ENCODE peak calls at places on chromosomes 16 and 17, in four cellular contexts. One of them, this sample, is unnamed.

GRCh38 chr16:69833357-69833781 is 71.2 kb downstream of the WWP2 start:
- DNase-seq in mesendoderm: no peak
- DNase-seq in H9: no peak
- DNase-seq in H1: no peak
- DNase-seq in this sample: peak; percentile 51

GRCh38 chr16:49921791-49922456 is 66.0 kb upstream of the ZNF423 start:
- DNase-seq in mesendoderm: peak; percentile 89
- DNase-seq in H9: peak; percentile 89
- DNase-seq in H1: peak; percentile 87
- DNase-seq in this sample: peak; percentile 17

GRCh38 chr16:63337264-63337663 is 1301.0 kb upstream of the CDH8 start:
- DNase-seq in mesendoderm: no peak
- DNase-seq in H9: no peak
- DNase-seq in H1: no peak
- DNase-seq in this sample: no peak

GRCh38 chr16:30941600-30942420 is 7.1 kb upstream of the ORAI3 start:
- DNase-seq in mesendoderm: peak; percentile 79
- DNase-seq in H9: peak; percentile 90
- DNase-seq in H1: peak; percentile 87
- DNase-seq in this sample: peak; percentile 58

GRCh38 chr16:48478418-48478817 is 93.2 kb upstream of the SIAH1 start:
- DNase-seq in mesendoderm: peak; percentile 92
- DNase-seq in H9: no peak
- DNase-seq in H1: no peak
- DNase-seq in this sample: no peak

GRCh38 chr17:751269-752001 is 629 bp downstream of the GEMIN4 start:
- DNase-seq in mesendoderm: no peak
- DNase-seq in H9: no peak
- DNase-seq in H1: peak; percentile 54
- DNase-seq in this sample: peak; percentile 45

GRCh38 chr17:62704381-62704971 is 77.0 kb downstream of the MRC2 start:
- DNase-seq in mesendoderm: peak; percentile 70
- DNase-seq in H9: peak; percentile 79
- DNase-seq in H1: peak; percentile 77
- DNase-seq in this sample: peak; percentile 35

GRCh38 chr17:79955961-79956735 is 79.5 kb downstream of the TBC1D16 start:
- DNase-seq in mesendoderm: no peak
- DNase-seq in H9: peak; percentile 37
- DNase-seq in H1: no peak
- DNase-seq in this sample: no peak

GRCh38 chr16:22250522-22250921 is 44.4 kb downstream of the EEF2K start:
- DNase-seq in mesendoderm: no peak
- DNase-seq in H9: no peak
- DNase-seq in H1: no peak
- DNase-seq in this sample: no peak

GRCh38 chr16:21599994-21600773 is 807 bp downstream of the METTL9 start:
- DNase-seq in mesendoderm: peak; percentile 28
- DNase-seq in H9: peak; percentile 33
- DNase-seq in H1: no peak
- DNase-seq in this sample: peak; percentile 46

GRCh38 chr16:84058211-84058610 is 15.6 kb upstream of the SLC38A8 start:
- DNase-seq in mesendoderm: no peak
- DNase-seq in H9: no peak
- DNase-seq in H1: no peak
- DNase-seq in this sample: no peak

GRCh38 chr17:37485938-37486570 is 3.6 kb upstream of the DUSP14 start:
- DNase-seq in mesendoderm: no peak
- DNase-seq in H9: no peak
- DNase-seq in H1: no peak
- DNase-seq in this sample: no peak

GRCh38 chr17:46061435-46061834 is 62.4 kb downstream of the STH start:
- DNase-seq in mesendoderm: peak; percentile 56
- DNase-seq in H9: no peak
- DNase-seq in H1: no peak
- DNase-seq in this sample: no peak

GRCh38 chr16:14452066-14452465 is 178.0 kb downstream of the PARN start:
- DNase-seq in mesendoderm: no peak
- DNase-seq in H9: no peak
- DNase-seq in H1: no peak
- DNase-seq in this sample: peak; percentile 55

GRCh38 chr17:81052199-81052997 is 17.4 kb downstream of the BAIAP2 start:
- DNase-seq in mesendoderm: no peak
- DNase-seq in H9: peak; percentile 51
- DNase-seq in H1: no peak
- DNase-seq in this sample: no peak

GRCh38 chr17:1384881-1385280 is 15.1 kb downstream of the YWHAE start:
- DNase-seq in mesendoderm: no peak
- DNase-seq in H9: no peak
- DNase-seq in H1: no peak
- DNase-seq in this sample: no peak

GRCh38 chr17:17702370-17702769 is 21.1 kb downstream of the RAI1 start:
- DNase-seq in mesendoderm: no peak
- DNase-seq in H9: no peak
- DNase-seq in H1: no peak
- DNase-seq in this sample: no peak

GRCh38 chr16:65494080-65494479 is 372.2 kb upstream of the CDH11 start:
- DNase-seq in mesendoderm: peak; percentile 35
- DNase-seq in H9: no peak
- DNase-seq in H1: no peak
- DNase-seq in this sample: no peak

GRCh38 chr17:64216030-64216384 is 47.1 kb downstream of the TEX2 start:
- DNase-seq in mesendoderm: no peak
- DNase-seq in H9: no peak
- DNase-seq in H1: no peak
- DNase-seq in this sample: peak; percentile 69

GRCh38 chr17:59652119-59652518 is 32.4 kb downstream of the CLTC start:
- DNase-seq in mesendoderm: no peak
- DNase-seq in H9: no peak
- DNase-seq in H1: no peak
- DNase-seq in this sample: peak; percentile 88

GRCh38 chr17:62105861-62106260 is 40.8 kb upstream of the MED13 start:
- DNase-seq in mesendoderm: no peak
- DNase-seq in H9: no peak
- DNase-seq in H1: no peak
- DNase-seq in this sample: no peak

GRCh38 chr17:5821813-5822212 is 237.5 kb upstream of the NLRP1 start:
- DNase-seq in mesendoderm: no peak
- DNase-seq in H9: peak; percentile 11
- DNase-seq in H1: no peak
- DNase-seq in this sample: no peak

GRCh38 chr17:5819396-5819795 is 235.1 kb upstream of the NLRP1 start:
- DNase-seq in mesendoderm: no peak
- DNase-seq in H9: peak; percentile 18
- DNase-seq in H1: no peak
- DNase-seq in this sample: no peak

GRCh38 chr17:5821057-5821456 is 236.7 kb upstream of the NLRP1 start:
- DNase-seq in mesendoderm: peak; percentile 81
- DNase-seq in H9: peak; percentile 26
- DNase-seq in H1: peak; percentile 14
- DNase-seq in this sample: peak; percentile 29

GRCh38 chr17:5817475-5818395 is 233.4 kb upstream of the NLRP1 start:
- DNase-seq in mesendoderm: no peak
- DNase-seq in H9: peak; percentile 18
- DNase-seq in H1: no peak
- DNase-seq in this sample: no peak

GRCh38 chr17:5819921-5820685 is 235.8 kb upstream of the NLRP1 start:
- DNase-seq in mesendoderm: no peak
- DNase-seq in H9: peak; percentile 24
- DNase-seq in H1: no peak
- DNase-seq in this sample: no peak
- H4K8ac ChIP-seq in mesendoderm: no peak overlapping the region
- H4K8ac ChIP-seq in H9: no peak overlapping the region
- H4K8ac ChIP-seq in H1: no peak overlapping the region
- H4K8ac ChIP-seq in this sample: no peak overlapping the region

GRCh38 chr17:49439673-49440571 is 25.2 kb upstream of the PHB1 start:
- DNase-seq in mesendoderm: no peak
- DNase-seq in H9: peak; percentile 26
- DNase-seq in H1: peak; percentile 32
- DNase-seq in this sample: peak; percentile 37
- H4K5ac ChIP-seq in mesendoderm: no peak overlapping the region
- H4K5ac ChIP-seq in H9: no peak overlapping the region
- H4K5ac ChIP-seq in H1: no peak overlapping the region
- H4K5ac ChIP-seq in this sample: no peak overlapping the region

DNA sequence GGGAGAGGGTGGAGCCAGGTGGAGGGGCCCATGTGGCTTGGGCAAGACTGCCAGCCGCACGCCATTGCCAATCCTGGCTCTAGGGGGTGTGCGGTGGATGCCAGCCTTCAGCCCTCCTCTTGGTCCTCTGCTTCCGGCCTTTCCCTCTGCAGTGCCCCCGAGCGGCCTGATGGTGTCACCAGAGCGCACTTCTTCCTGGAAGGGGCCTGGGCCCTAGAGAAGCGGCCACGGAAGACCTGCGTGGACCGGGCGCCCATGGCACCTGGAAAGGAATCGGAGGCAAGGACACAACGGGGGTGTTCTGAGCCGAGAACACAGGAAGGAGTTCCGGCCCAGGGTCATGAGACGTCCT is 93.0 kb downstream of the IRX3 start:
- DNase-seq in mesendoderm: peak; percentile 87
- DNase-seq in H9: peak; percentile 91
- DNase-seq in H1: peak; percentile 95
- DNase-seq in this sample: peak; percentile 25
- H4K8ac ChIP-seq in mesendoderm: no peak overlapping the region
- H4K8ac ChIP-seq in H9: no peak overlapping the region
- H4K8ac ChIP-seq in H1: peak overlapping the region; percentile 82
- H4K8ac ChIP-seq in this sample: no peak overlapping the region

GRCh38 chr17:67326440-67326839 is 39.9 kb downstream of the PSMD12 start:
- DNase-seq in mesendoderm: no peak
- DNase-seq in H9: peak; percentile 13
- DNase-seq in H1: no peak
- DNase-seq in this sample: no peak
- H4K5ac ChIP-seq in mesendoderm: no peak overlapping the region
- H4K5ac ChIP-seq in H9: no peak overlapping the region
- H4K5ac ChIP-seq in H1: no peak overlapping the region
- H4K5ac ChIP-seq in this sample: no peak overlapping the region

GRCh38 chr16:89094252-89094901 is 725 bp downstream of the ACSF3 start:
- DNase-seq in mesendoderm: peak; percentile 38
- DNase-seq in H9: no peak
- DNase-seq in H1: no peak
- DNase-seq in this sample: no peak

GRCh38 chr16:89096042-89096717 is 2.5 kb downstream of the ACSF3 start:
- DNase-seq in mesendoderm: no peak
- DNase-seq in H9: no peak
- DNase-seq in H1: no peak
- DNase-seq in this sample: no peak

GRCh38 chr16:89096768-89097527 is 3.3 kb downstream of the ACSF3 start:
- DNase-seq in mesendoderm: no peak
- DNase-seq in H9: no peak
- DNase-seq in H1: no peak
- DNase-seq in this sample: peak; percentile 12

GRCh38 chr16:89093602-89094251 is at the start of gene ACSF3:
- DNase-seq in mesendoderm: peak; percentile 19
- DNase-seq in H9: no peak
- DNase-seq in H1: peak; percentile 71
- DNase-seq in this sample: peak; percentile 41

DNA sequence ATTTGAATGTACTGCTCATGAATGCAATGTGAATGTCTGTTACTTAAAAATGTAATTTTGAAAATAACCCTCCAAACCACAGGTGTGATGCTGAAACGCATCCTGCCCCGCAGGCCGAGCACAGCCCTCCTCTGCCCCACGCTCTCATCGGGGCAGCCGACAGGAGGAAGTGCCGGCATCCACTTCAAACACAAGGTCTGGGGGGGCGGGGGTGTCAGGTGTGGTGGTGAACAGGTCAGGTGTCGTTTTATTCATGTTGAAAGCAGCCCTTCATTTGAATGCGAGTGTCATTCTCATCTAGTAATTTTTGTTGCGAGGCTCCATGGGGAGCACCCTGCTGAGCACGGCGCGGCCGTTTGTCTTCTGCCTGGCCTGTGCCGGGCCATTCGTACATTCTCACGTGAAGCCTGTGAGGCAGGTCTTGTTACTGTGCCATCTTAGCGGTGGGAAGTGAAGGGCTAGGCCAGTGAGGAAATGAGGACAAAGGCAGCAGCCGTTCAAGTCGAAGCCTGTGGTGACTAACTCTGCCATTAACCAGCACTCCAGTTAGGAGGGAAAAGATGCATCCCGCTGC is 1.8 kb downstream of the ACSF3 start:
- DNase-seq in mesendoderm: no peak
- DNase-seq in H9: no peak
- DNase-seq in H1: peak; percentile 58
- DNase-seq in this sample: no peak
- H4K8ac ChIP-seq in mesendoderm: no peak overlapping the region
- H4K8ac ChIP-seq in H9: no peak overlapping the region
- H4K8ac ChIP-seq in H1: peak overlapping the region; percentile 9
- H4K8ac ChIP-seq in this sample: no peak overlapping the region

DNA sequence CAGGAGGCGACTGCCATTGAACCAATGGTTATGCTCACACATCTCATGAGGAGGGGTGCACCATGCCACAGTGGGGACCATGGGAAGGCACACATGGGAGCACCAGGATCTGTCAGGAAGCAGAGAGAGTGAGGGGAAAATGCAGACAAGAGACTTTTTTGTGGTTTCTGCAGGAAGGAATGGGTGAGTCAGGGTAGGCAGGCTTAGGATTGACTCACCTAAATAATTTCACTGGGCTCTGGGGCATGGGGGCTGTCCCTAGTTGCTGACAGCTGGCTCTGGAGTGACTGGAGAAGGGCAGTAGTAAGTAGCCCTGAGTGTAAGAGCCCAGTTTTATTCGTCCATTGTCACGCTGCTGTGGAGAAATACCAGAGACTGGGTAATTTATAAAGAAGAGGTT is 202.4 kb downstream of the AXIN2 start:
- DNase-seq in mesendoderm: peak; percentile 38
- DNase-seq in H9: no peak
- DNase-seq in H1: no peak
- DNase-seq in this sample: peak; percentile 84
- H4K5ac ChIP-seq in mesendoderm: no peak overlapping the region
- H4K5ac ChIP-seq in H9: no peak overlapping the region
- H4K5ac ChIP-seq in H1: no peak overlapping the region
- H4K5ac ChIP-seq in this sample: no peak overlapping the region

DNA sequence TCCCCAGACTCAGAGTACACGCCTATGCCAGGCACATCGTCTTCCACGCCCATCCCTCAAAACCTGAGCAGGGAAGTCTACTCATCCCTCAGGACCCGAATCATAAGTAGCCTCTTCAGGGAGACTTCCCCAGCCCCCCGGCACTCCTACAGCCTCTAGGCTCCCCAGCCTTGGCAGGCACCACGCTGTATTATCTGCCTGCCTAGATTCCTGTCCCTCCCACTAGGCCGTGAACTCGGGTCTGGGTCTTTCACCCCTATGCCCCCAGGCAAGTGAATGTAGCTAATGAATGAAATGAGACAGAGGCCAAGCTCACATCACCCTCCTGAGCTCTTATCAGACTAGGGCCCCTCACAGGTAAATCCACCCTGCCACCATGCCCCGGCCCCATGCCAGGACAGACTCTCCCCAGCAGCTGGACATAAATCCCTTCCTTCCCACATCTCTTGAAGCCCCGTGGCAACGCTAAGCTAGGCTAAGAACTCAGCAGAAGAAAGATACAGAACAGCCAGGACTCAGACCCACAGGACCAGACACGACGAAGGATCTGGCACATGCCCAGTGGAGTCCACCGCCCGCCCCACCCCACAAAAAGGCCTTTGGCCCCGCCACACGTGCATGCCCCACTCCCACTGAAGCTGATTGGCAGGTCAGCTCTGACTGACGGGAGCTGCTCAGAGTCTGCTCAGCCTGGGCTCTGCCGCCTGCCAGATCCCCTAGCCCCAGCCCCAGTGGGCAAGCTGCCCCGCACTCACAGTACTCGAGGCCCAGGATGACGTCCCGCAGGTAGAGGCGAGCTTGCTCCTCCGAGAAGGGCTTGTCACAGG is 13.0 kb downstream of the CAMKK1 start:
- DNase-seq in mesendoderm: no peak
- DNase-seq in H9: peak; percentile 61
- DNase-seq in H1: no peak
- DNase-seq in this sample: no peak
- H4K8ac ChIP-seq in mesendoderm: no peak overlapping the region
- H4K8ac ChIP-seq in H9: no peak overlapping the region
- H4K8ac ChIP-seq in H1: no peak overlapping the region
- H4K8ac ChIP-seq in this sample: no peak overlapping the region

This sample was measured in IMR-90.